ENCODE peak calls at places on chromosomes 3 and 15, in ten cellular contexts. R is stimulated activated CD4-positive, alpha-beta T cell treated with anti-CD3 and anti-CD28 coated beads, Interleukin-4, amount 100 ng/mL, for 1 hour; G is GM03348; Q is NT2/D1; B is GM04504; W is AG09309; N is pancreas; F is T-helper 2 cell; X is neural crest cell; M is CD4-positive, alpha-beta T cell. E is an unnamed sample.

GRCh38 chr3:54999159-54999558 is 71.3 kb upstream of the LRTM1 start:
- DNase-seq in R (no peak), G (peak), Q (peak), B (peak), W (peak), N (no peak), F (no peak), X (peak), M (no peak), E (no peak)

GRCh38 chr3:15313461-15313860 is 18.9 kb downstream of the SH3BP5 start:
- DNase-seq in R (no peak), G (no peak), Q (no peak), B (no peak), W (no peak), N (no peak), F (no peak), X (no peak), M (no peak), E (no peak)

GRCh38 chr15:85276508-85276907 is 103.9 kb upstream of the AKAP13 start:
- DNase-seq in R (no peak), G (no peak), Q (no peak), B (no peak), W (no peak), N (no peak), F (no peak), X (no peak), M (no peak), E (no peak)

GRCh38 chr3:47865192-47865591 is 62.3 kb downstream of the DHX30 start:
- DNase-seq in R (no peak), G (no peak), Q (no peak), B (no peak), W (no peak), N (no peak), F (no peak), X (no peak), M (no peak), E (no peak)

GRCh38 chr15:43483306-43484128 is 9.4 kb downstream of the TP53BP1 start:
- DNase-seq in R (no peak), G (peak), Q (no peak), B (no peak), W (no peak), N (no peak), F (no peak), X (no peak), M (no peak), E (no peak)

GRCh38 chr3:161975201-161975600 is 478.6 kb downstream of the OTOL1 start:
- DNase-seq in R (no peak), G (no peak), Q (no peak), B (no peak), W (no peak), N (no peak), F (no peak), X (no peak), M (no peak), E (no peak)

GRCh38 chr15:72272213-72272996 is at the start of gene PARP6:
- DNase-seq in R (peak), G (peak), Q (peak), B (peak), W (peak), N (peak), F (peak), X (peak), M (peak), E (peak)

GRCh38 chr3:124489506-124489905 is 240.7 kb upstream of the UMPS start:
- DNase-seq in R (no peak), G (no peak), Q (no peak), B (no peak), W (no peak), N (no peak), F (no peak), X (no peak), M (no peak), E (no peak)

GRCh38 chr3:46667061-46667621 is 26.3 kb downstream of the ALS2CL start:
- DNase-seq in R (no peak), G (no peak), Q (no peak), B (no peak), W (no peak), N (no peak), F (no peak), X (no peak), M (peak), E (no peak)

GRCh38 chr15:43941555-43941954 is 114.8 kb downstream of the WDR76 start:
- DNase-seq in R (no peak), G (no peak), Q (no peak), B (no peak), W (no peak), N (no peak), F (no peak), X (no peak), M (no peak), E (no peak)

E was measured in memory B cell.